ENCODE peak calls at places on chromosomes 3 and 15, in five cellular contexts. W, Z, M, Q and O are unnamed samples.
A peak's percentile ranks its signal among the peaks of the same experiment; 100 is the strongest.

GRCh38 chr3:157129782-157130137 is 30.2 kb downstream of the CCNL1 start:
- DNase-seq in Z (no peak), Q (peak; percentile 63), W (no peak), M (no peak), O (no peak)

GRCh38 chr3:37291275-37291700 is 116.9 kb upstream of the LRRFIP2 start:
- DNase-seq in M (no peak), W (peak; percentile 70), Z (no peak), Q (no peak), O (no peak)

GRCh38 chr3:142644502-142644901 is 48.3 kb downstream of the PLS1 start:
- DNase-seq in Z (no peak), W (no peak), Q (no peak), M (no peak), O (no peak)

GRCh38 chr3:14439501-14440167 is 37.2 kb downstream of the SLC6A6 start:
- DNase-seq in W (no peak), Z (peak; percentile 53), Q (no peak), M (no peak), O (no peak)

GRCh38 chr3:174243194-174243593 is 615.9 kb upstream of the NAALADL2 start:
- DNase-seq in M (no peak), Q (no peak), Z (no peak), W (peak; percentile 5), O (no peak)

GRCh38 chr3:22585504-22585903 is 617.6 kb upstream of the UBE2E2 start:
- DNase-seq in M (no peak), Z (no peak), Q (no peak), W (no peak), O (no peak)

GRCh38 chr15:93881310-93881709 is 350.1 kb upstream of the MCTP2 start:
- DNase-seq in Z (no peak), W (no peak), Q (no peak), M (no peak), O (no peak)

GRCh38 chr3:133490468-133491351 is 82.8 kb upstream of the CDV3 start:
- DNase-seq in Z (no peak), M (peak; percentile 74), W (no peak), Q (no peak), O (peak; percentile 83)

GRCh38 chr3:72744330-72744729 is 103.9 kb downstream of the SHQ1 start:
- DNase-seq in Q (no peak), W (no peak), Z (no peak), M (no peak), O (no peak)

GRCh38 chr15:66943456-66944095 is 121.8 kb upstream of the SMAD3 start:
- DNase-seq in M (no peak), W (no peak), Q (no peak), Z (no peak), O (no peak)

GRCh38 chr3:71511037-71511436 is 72.5 kb downstream of the FOXP1 start:
- DNase-seq in Z (no peak), Q (no peak), M (no peak), W (peak; percentile 77), O (no peak)

GRCh38 chr3:128805771-128806170 is 73.6 kb upstream of the ACAD9 start:
- DNase-seq in W (no peak), M (no peak), Z (no peak), Q (no peak), O (no peak)

GRCh38 chr15:30985081-30985531 is 6.3 kb downstream of the MTMR10 start:
- DNase-seq in Z (no peak), M (no peak), Q (no peak), W (no peak), O (no peak)

GRCh38 chr3:72628065-72628464 is 220.2 kb downstream of the SHQ1 start:
- DNase-seq in M (no peak), Q (no peak), W (no peak), Z (no peak), O (no peak)

GRCh38 chr3:10744098-10744465 is 71.9 kb upstream of the SLC6A11 start:
- DNase-seq in M (no peak), Z (no peak), Q (no peak), W (no peak), O (no peak)

GRCh38 chr3:56700136-56700535 is 17.1 kb upstream of the TASOR start:
- DNase-seq in Q (no peak), W (no peak), Z (no peak), M (no peak), O (no peak)

GRCh38 chr3:46276497-46277099 is 34.3 kb downstream of the CCR3 start:
- DNase-seq in Z (no peak), W (no peak), Q (no peak), M (peak; percentile 26), O (peak; percentile 63)

GRCh38 chr3:51307458-51307857 is 77.6 kb upstream of the MANF start:
- DNase-seq in Q (no peak), W (no peak), Z (no peak), M (no peak), O (no peak)

GRCh38 chr3:51306093-51306492 is 79.0 kb upstream of the MANF start:
- DNase-seq in M (no peak), W (no peak), Q (no peak), Z (no peak), O (no peak)

DNA sequence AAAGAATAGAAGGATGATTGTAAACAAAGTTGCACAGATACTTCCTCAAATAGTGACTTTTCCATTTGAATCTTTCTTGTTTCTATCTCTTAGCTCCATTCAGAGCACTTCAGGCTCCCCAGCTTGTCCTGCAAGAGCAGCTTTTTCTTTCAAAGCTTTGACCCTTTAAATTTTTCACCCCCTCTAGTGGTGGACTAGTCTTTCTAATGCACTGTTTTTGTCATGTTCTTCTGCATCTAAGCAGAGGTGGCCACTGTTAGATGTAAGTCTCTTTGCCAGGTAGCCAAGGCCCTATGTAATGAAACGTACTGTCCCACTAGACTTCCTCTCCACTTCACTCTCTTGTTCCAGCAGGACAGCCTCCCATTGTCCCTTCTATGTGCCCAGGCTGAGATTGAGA is 74.0 kb upstream of the MANF start:
- DNase-seq in Q (no peak), M (peak; percentile 58), Z (no peak), W (no peak), O (peak; percentile 31)
- TF ChIP-seq CTCF in Q (peak; percentile 27), M (peak; percentile 51), Z (no peak), W (peak; percentile 55), O (peak; percentile 36)

GRCh38 chr15:47987461-47987860 is 133.3 kb upstream of the SLC24A5 start:
- DNase-seq in M (no peak), Z (no peak), W (no peak), Q (no peak), O (no peak)

GRCh38 chr15:47990821-47991220 is 130.0 kb upstream of the SLC24A5 start:
- DNase-seq in Z (no peak), W (no peak), M (no peak), Q (no peak), O (no peak)

GRCh38 chr15:47988564-47988963 is 132.2 kb upstream of the SLC24A5 start:
- DNase-seq in M (no peak), W (no peak), Z (no peak), Q (no peak), O (no peak)

GRCh38 chr15:47985568-47985967 is 135.2 kb upstream of the SLC24A5 start:
- DNase-seq in W (no peak), M (no peak), Q (no peak), Z (no peak), O (no peak)

DNA sequence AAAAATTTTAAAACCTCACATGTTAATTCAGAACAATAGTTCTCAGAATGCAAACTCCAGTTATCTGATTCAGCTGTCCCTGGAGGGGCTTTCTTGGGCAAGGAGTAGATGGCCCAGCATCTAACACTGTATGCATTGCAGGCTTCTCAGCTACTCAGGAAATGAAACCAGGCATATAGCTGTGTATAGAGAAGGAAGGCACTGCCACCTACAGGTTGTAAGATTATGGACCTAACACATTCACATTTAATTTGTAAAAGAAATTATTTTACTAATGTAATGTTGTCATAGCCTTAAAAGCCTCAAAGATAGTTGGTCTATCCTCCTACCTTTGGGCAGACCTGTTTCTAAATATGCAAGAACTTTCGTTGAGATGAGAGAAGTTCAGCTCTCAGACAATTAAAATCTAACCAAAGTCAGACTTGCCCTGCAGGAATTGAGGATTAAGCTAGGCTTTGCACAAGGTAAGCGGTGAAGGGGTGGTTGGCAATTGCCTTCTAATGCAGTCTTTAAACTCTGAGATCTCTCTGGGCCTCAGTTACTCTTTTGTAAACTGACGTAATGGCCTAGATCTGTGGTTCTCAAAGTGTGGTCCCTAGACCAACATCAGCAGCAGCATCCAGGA is 132.8 kb upstream of the SLC24A5 start:
- DNase-seq in Q (no peak), M (peak; percentile 42), Z (no peak), W (peak; percentile 32), O (peak; percentile 48)
- TF ChIP-seq CTCF in Q (peak; percentile 82), M (peak; percentile 64), Z (peak; percentile 61), W (peak; percentile 61), O (peak; percentile 61)

GRCh38 chr3:5728085-5728484 is 540.6 kb downstream of the EDEM1 start:
- DNase-seq in W (no peak), M (no peak), Z (no peak), Q (no peak), O (no peak)

GRCh38 chr3:5731100-5731499 is 543.6 kb downstream of the EDEM1 start:
- DNase-seq in M (peak; percentile 8), W (no peak), Z (no peak), Q (no peak), O (no peak)

GRCh38 chr3:5732081-5732480 is 544.6 kb downstream of the EDEM1 start:
- DNase-seq in W (no peak), Z (no peak), Q (no peak), M (no peak), O (no peak)

GRCh38 chr3:5729852-5730251 is 542.3 kb downstream of the EDEM1 start:
- DNase-seq in Q (no peak), W (no peak), Z (no peak), M (no peak), O (no peak)

DNA sequence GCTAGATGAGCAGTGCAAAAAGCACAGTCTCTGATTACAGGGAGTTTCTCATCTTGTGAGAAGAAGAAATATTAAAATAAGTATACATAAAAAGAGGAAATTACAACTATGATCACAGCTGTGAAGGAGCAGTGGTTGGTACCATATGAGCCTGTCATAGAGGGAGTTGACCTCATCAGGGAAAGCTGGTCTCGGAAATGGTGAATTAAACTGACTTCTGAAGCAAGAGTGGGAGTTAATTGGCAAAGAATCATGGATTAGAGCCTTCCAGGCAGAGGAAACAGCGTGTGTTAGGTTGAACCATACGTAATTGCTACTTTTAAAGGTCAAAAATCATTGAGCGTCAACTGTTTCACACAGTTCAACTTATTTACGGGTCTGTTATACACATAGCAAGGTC is 539.1 kb downstream of the EDEM1 start:
- DNase-seq in M (no peak), Q (no peak), W (no peak), Z (no peak), O (no peak)
- TF ChIP-seq CTCF in M (no peak), Q (no peak), W (no peak), Z (no peak), O (no peak)

GRCh38 chr3:39965461-39965860 is 156.1 kb downstream of the MYRIP start:
- DNase-seq in W (no peak), M (no peak), Z (no peak), Q (no peak), O (no peak)

GRCh38 chr3:39972508-39972907 is 163.1 kb downstream of the MYRIP start:
- DNase-seq in W (no peak), Z (no peak), M (no peak), Q (no peak), O (no peak)

GRCh38 chr3:39965997-39966396 is 156.6 kb downstream of the MYRIP start:
- DNase-seq in Z (no peak), Q (no peak), M (no peak), W (no peak), O (no peak)

GRCh38 chr3:39971450-39972081 is 162.2 kb downstream of the MYRIP start:
- DNase-seq in Z (no peak), Q (no peak), M (no peak), W (no peak), O (no peak)

DNA sequence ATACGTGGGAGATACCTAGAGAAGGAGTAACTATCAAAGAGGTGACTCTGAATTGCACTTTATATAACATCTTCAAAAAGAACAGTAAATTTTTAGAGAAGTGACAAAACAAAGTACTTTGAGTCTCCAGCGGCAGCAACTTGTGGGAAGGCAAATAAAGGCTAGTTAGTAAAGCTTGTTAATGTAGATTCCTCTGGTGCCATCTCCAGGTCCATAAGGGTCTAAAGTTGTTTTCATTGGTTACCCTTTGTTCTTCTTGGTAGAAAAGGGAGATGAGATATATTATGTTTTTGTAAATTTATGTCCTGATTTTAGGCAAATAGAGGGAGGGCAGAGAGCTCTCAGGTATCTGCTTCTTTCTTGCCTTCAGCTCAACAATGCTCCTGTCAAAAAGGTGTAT is 161.6 kb downstream of the MYRIP start:
- DNase-seq in Z (no peak), Q (no peak), M (no peak), W (no peak), O (no peak)
- TF ChIP-seq CTCF in Z (no peak), Q (no peak), M (no peak), W (no peak), O (no peak)